ENCODE peak calls at places on chromosomes 4 and X, in nine cellular contexts. G is upper lobe of left lung, T is MM.1S, L is right lobe of liver, E is tibial nerve, M is Peyer's patch, W is cardiac muscle cell, U is left lung, J is body of pancreas. O is an unnamed sample.

GRCh38 chr4:212438-213174 is 88.3 kb downstream of the ZNF718 start:
- DNase-seq in G (peak; percentile 54), T (no peak), L (no peak), E (no peak), M (peak; percentile 53), W (peak; percentile 90), U (peak; percentile 71), J (peak; percentile 80), O (peak; percentile 61)

GRCh38 chr4:8780596-8781368 is 90.9 kb downstream of the HMX1 start:
- DNase-seq in G (no peak), T (no peak), L (no peak), E (no peak), M (no peak), W (no peak), U (no peak), J (no peak), O (no peak)

GRCh38 chr4:38210396-38211114 is 250.4 kb downstream of the PTTG2 start:
- DNase-seq in G (no peak), T (no peak), L (no peak), E (no peak), M (no peak), W (peak; percentile 37), U (no peak), J (no peak), O (no peak)

GRCh38 chrX:40173662-40174593 is 76.2 kb upstream of the BCOR start:
- DNase-seq in G (peak; percentile 83), T (peak; percentile 79), L (peak; percentile 69), E (no peak), M (peak; percentile 73), W (peak; percentile 39), U (peak; percentile 65), J (peak; percentile 65), O (peak; percentile 76)

GRCh38 chr4:113476800-113477199 is 284.7 kb downstream of the CAMK2D start:
- DNase-seq in G (no peak), T (no peak), L (no peak), E (no peak), M (no peak), W (no peak), U (no peak), J (no peak), O (no peak)

GRCh38 chr4:101678180-101678579 is 112.3 kb upstream of the BANK1 start:
- DNase-seq in G (no peak), T (no peak), L (no peak), E (no peak), M (no peak), W (no peak), U (no peak), J (no peak), O (no peak)

GRCh38 chr4:683982-684571 is 4.9 kb downstream of the SLC49A3 start:
- DNase-seq in G (peak; percentile 75), T (no peak), L (peak; percentile 52), E (peak; percentile 42), M (peak; percentile 82), W (peak; percentile 80), U (peak; percentile 60), J (peak; percentile 58), O (peak; percentile 76)

GRCh38 chr4:110735691-110736090 is 112.8 kb upstream of the PITX2 start:
- DNase-seq in G (no peak), T (no peak), L (no peak), E (no peak), M (no peak), W (peak; percentile 31), U (no peak), J (no peak), O (no peak)

GRCh38 chr4:23947826-23948225 is 58.0 kb upstream of the PPARGC1A start:
- DNase-seq in G (no peak), T (no peak), L (no peak), E (no peak), M (no peak), W (peak; percentile 27), U (no peak), J (no peak), O (no peak)

GRCh38 chr4:23942491-23942890 is 52.6 kb upstream of the PPARGC1A start:
- DNase-seq in G (no peak), T (no peak), L (no peak), E (no peak), M (no peak), W (no peak), U (no peak), J (no peak), O (no peak)

GRCh38 chr4:23945521-23946017 is 55.7 kb upstream of the PPARGC1A start:
- DNase-seq in G (peak; percentile 48), T (no peak), L (no peak), E (no peak), M (peak; percentile 61), W (peak; percentile 79), U (peak; percentile 50), J (peak; percentile 40), O (peak; percentile 43)

GRCh38 chr4:23946307-23946706 is 56.5 kb upstream of the PPARGC1A start:
- DNase-seq in G (no peak), T (no peak), L (no peak), E (no peak), M (no peak), W (no peak), U (no peak), J (no peak), O (no peak)

GRCh38 chr4:23943478-23943877 is 53.6 kb upstream of the PPARGC1A start:
- DNase-seq in G (no peak), T (no peak), L (no peak), E (no peak), M (no peak), W (no peak), U (no peak), J (no peak), O (no peak)
- H3K4me1 ChIP-seq in G (no peaks in the 10 kb centered on the region), T (no peaks in the 10 kb centered on the region), L (no peaks in the 10 kb centered on the region), E (no peaks in the 10 kb centered on the region), M (no peaks in the 10 kb centered on the region), W (peaks cover 26% of the 10 kb centered on the region), U (no peaks in the 10 kb centered on the region), J (no peaks in the 10 kb centered on the region), O (no peaks in the 10 kb centered on the region)

DNA sequence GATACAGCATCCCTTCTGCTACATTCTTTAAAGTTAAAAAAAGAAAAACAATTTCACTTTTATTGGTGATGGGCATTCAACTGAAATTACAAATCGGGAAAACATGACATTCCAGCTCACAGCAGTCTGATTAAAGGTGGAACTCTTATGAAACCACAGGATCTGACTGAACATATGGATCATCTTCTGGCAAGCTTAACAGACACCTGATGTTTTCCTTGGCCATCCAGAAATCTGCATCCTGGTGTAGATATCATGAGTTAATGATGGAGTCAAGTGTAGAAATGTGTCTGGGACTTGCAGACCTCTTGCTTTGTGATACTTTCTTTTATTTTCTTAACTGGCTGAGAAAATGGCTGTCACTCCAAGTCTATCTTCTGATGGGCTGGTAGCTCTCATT is 167.9 kb downstream of the CBR4 start:
- DNase-seq in G (no peak), T (no peak), L (no peak), E (no peak), M (no peak), W (no peak), U (no peak), J (no peak), O (no peak)
- H3K4me1 ChIP-seq in G (peaks cover 4% of the 10 kb centered on the region), T (peaks cover 20% of the 10 kb centered on the region), L (no peaks in the 10 kb centered on the region), E (peaks cover 9% of the 10 kb centered on the region), M (no peaks in the 10 kb centered on the region), W (peaks cover 11% of the 10 kb centered on the region), U (no peaks in the 10 kb centered on the region), J (peaks cover 18% of the 10 kb centered on the region), O (peaks cover 8% of the 10 kb centered on the region)

GRCh38 chr4:139918591-139918990 is 235.4 kb downstream of the MAML3 start:
- DNase-seq in G (no peak), T (no peak), L (no peak), E (no peak), M (no peak), W (no peak), U (no peak), J (no peak), O (no peak)

GRCh38 chr4:139913398-139913990 is 240.5 kb downstream of the MAML3 start:
- DNase-seq in G (no peak), T (no peak), L (no peak), E (no peak), M (no peak), W (peak; percentile 73), U (no peak), J (peak; percentile 27), O (no peak)

GRCh38 chr4:139917896-139918295 is 236.1 kb downstream of the MAML3 start:
- DNase-seq in G (no peak), T (no peak), L (no peak), E (no peak), M (no peak), W (no peak), U (no peak), J (no peak), O (no peak)

GRCh38 chr4:139913995-139914394 is 240.0 kb downstream of the MAML3 start:
- DNase-seq in G (no peak), T (no peak), L (no peak), E (no peak), M (no peak), W (peak; percentile 82), U (no peak), J (no peak), O (no peak)

GRCh38 chr4:139916041-139916440 is 237.9 kb downstream of the MAML3 start:
- DNase-seq in G (no peak), T (no peak), L (no peak), E (no peak), M (no peak), W (no peak), U (no peak), J (no peak), O (no peak)
- H3K4me1 ChIP-seq in G (peaks cover 24% of the 10 kb centered on the region), T (no peaks in the 10 kb centered on the region), L (no peaks in the 10 kb centered on the region), E (peaks cover 16% of the 10 kb centered on the region), M (no peaks in the 10 kb centered on the region), W (peaks cover 53% of the 10 kb centered on the region), U (peaks cover 28% of the 10 kb centered on the region), J (peaks cover 83% of the 10 kb centered on the region), O (peaks cover 67% of the 10 kb centered on the region)

DNA sequence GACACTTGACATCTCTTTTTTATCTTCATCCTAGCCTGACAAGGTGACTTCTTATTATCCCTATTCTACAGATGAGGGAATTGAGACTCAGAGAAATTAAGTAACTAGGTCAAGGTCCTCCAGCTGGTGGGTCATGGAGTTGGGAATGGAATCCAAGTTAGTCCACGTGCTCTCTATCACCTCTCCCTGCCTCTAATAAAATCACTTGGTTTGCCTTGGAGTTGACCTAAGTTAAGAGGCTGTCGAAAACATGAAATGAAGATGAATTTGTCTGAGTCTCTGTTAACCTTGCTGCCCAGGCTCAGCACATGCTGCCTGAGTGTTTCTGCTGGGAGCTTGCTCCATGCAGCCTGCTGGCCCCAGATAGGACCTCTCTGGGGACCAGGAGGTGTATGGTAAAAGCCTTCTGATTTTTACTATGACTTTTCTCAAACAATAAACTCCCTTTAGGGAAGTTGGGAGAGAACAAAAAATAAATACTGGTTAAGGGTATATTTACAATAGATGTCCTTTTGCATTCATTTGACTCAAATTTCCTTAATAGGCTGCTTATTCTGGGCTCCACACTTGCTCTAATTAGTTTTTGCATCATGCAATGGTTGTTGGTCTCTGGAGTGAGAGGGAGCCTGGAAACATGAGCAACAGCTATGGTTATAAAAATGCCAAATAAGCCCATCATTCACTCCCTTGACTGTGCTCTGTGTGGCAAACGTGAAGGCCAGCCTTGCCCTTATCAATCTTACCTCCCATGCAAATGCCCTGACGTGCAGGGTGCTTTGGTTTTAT is 61.6 kb upstream of the DHX15 start:
- DNase-seq in G (no peak), T (no peak), L (no peak), E (no peak), M (no peak), W (no peak), U (no peak), J (no peak), O (no peak)
- H3K4me1 ChIP-seq in G (no peaks in the 10 kb centered on the region), T (no peaks in the 10 kb centered on the region), L (no peaks in the 10 kb centered on the region), E (no peaks in the 10 kb centered on the region), M (no peaks in the 10 kb centered on the region), W (peaks cover 9% of the 10 kb centered on the region), U (no peaks in the 10 kb centered on the region), J (peaks cover 26% of the 10 kb centered on the region), O (peaks cover 8% of the 10 kb centered on the region)

O was measured in lower lobe of right lung.